ENCODE peak calls at places on chromosomes 3 and 15, in ten cellular contexts. O is neuronal stem cell, S is mesendoderm, I is GM23248, N is A549, H is HCT116, A is GM23338, L is mammary epithelial cell, K is neural progenitor cell, P is trophoblast cell. J is an unnamed sample.

GRCh38 chr3:14403636-14404395 is 1.4 kb downstream of the SLC6A6 start:
- DNase-seq in L (no peak), S (no peak), H (no peak), A (no peak), K (peak; percentile 36), P (no peak), I (peak; percentile 46), O (no peak), N (peak; percentile 28), J (no peak)

GRCh38 chr3:196792771-196793170 is 53.1 kb downstream of the PAK2 start:
- DNase-seq in O (no peak), P (peak; percentile 59), I (peak; percentile 35), N (peak; percentile 16), K (no peak), S (peak; percentile 75), H (no peak), L (peak; percentile 20), A (no peak), J (no peak)

GRCh38 chr3:169497567-169498257 is 165.8 kb downstream of the MECOM start:
- DNase-seq in P (peak; percentile 56), K (no peak), O (no peak), N (no peak), S (no peak), A (no peak), I (no peak), L (peak; percentile 72), H (no peak), J (no peak)

GRCh38 chr15:87477759-87478687 is 778.5 kb downstream of the NTRK3 start:
- DNase-seq in H (no peak), I (peak; percentile 74), S (peak; percentile 89), P (peak; percentile 19), A (peak; percentile 37), O (peak; percentile 4), N (peak; percentile 66), K (peak; percentile 15), L (peak; percentile 85), J (peak; percentile 15)

GRCh38 chr3:86988235-86988634 is 2.7 kb downstream of the VGLL3 start:
- DNase-seq in H (no peak), N (peak; percentile 48), O (no peak), K (no peak), I (peak; percentile 82), S (no peak), P (peak; percentile 64), A (no peak), L (peak; percentile 77), J (no peak)

GRCh38 chr3:62255758-62256157 is 117.6 kb downstream of the FEZF2 start:
- DNase-seq in H (no peak), K (no peak), L (no peak), S (no peak), P (no peak), O (no peak), A (no peak), N (no peak), I (no peak), J (no peak)

GRCh38 chr3:22115581-22115980 is 364.6 kb upstream of the ZNF385D start:
- DNase-seq in A (no peak), P (peak; percentile 34), H (no peak), K (no peak), O (no peak), N (no peak), S (no peak), I (peak; percentile 5), L (peak; percentile 32), J (no peak)

GRCh38 chr15:42772126-42772525 is 35.2 kb upstream of the CDAN1 start:
- DNase-seq in A (no peak), S (no peak), L (no peak), I (no peak), P (no peak), N (no peak), H (no peak), K (no peak), O (no peak), J (no peak)

GRCh38 chr3:64685331-64685799 is 2.4 kb downstream of the ADAMTS9 start:
- DNase-seq in A (no peak), I (peak; percentile 65), O (no peak), N (no peak), K (no peak), L (peak; percentile 39), S (no peak), P (no peak), H (no peak), J (no peak)

GRCh38 chr3:64685800-64686445 is 1.9 kb downstream of the ADAMTS9 start:
- DNase-seq in K (peak; percentile 95), I (peak; percentile 91), H (peak; percentile 35), S (peak; percentile 94), O (peak; percentile 94), P (peak; percentile 17), L (peak; percentile 95), A (peak; percentile 92), N (peak; percentile 57), J (peak; percentile 44)

GRCh38 chr3:64687381-64687780 is 419 bp downstream of the ADAMTS9 start:
- DNase-seq in N (no peak), I (no peak), K (no peak), A (no peak), S (no peak), L (peak; percentile 28), O (no peak), P (no peak), H (no peak), J (no peak)

GRCh38 chr3:64686446-64686908 is 1.3 kb downstream of the ADAMTS9 start:
- DNase-seq in O (peak; percentile 63), K (peak; percentile 75), P (peak; percentile 15), L (peak; percentile 66), S (peak; percentile 77), A (peak; percentile 66), H (no peak), N (peak; percentile 35), I (peak; percentile 88), J (no peak)

GRCh38 chr3:64687781-64688515 is at the start of gene ADAMTS9:
- DNase-seq in O (peak; percentile 78), H (no peak), N (peak; percentile 35), A (peak; percentile 78), K (peak; percentile 92), I (peak; percentile 84), P (peak; percentile 15), S (peak; percentile 90), L (peak; percentile 71), J (no peak)
- H3K4me2 ChIP-seq in O (peak within 1 kb of the TSS; percentile 83), H (peak within 1 kb of the TSS; percentile 93), N (peak within 1 kb of the TSS; percentile 80), A (peak within 1 kb of the TSS; percentile 99), K (peak within 1 kb of the TSS; percentile 97), I (peak within 1 kb of the TSS; percentile 93), P (peak within 1 kb of the TSS; percentile 94), S (peak within 1 kb of the TSS; percentile 88), L (peak within 1 kb of the TSS; percentile 99), J (peak within 1 kb of the TSS; percentile 97)

GRCh38 chr15:31178705-31179104 is 77.2 kb upstream of the TRPM1 start:
- DNase-seq in P (no peak), A (no peak), H (no peak), L (no peak), O (no peak), K (no peak), N (no peak), S (no peak), I (no peak), J (no peak)

GRCh38 chr15:31172606-31173005 is 71.1 kb upstream of the TRPM1 start:
- DNase-seq in K (no peak), P (no peak), A (no peak), N (no peak), H (no peak), L (no peak), O (no peak), I (no peak), S (no peak), J (no peak)

GRCh38 chr15:31173790-31174450 is 72.4 kb upstream of the TRPM1 start:
- DNase-seq in I (no peak), O (no peak), K (no peak), P (no peak), H (no peak), S (no peak), A (no peak), L (no peak), N (no peak), J (no peak)

GRCh38 chr15:31177936-31178335 is 76.4 kb upstream of the TRPM1 start:
- DNase-seq in I (no peak), A (no peak), O (no peak), N (no peak), H (no peak), P (no peak), L (no peak), K (no peak), S (peak; percentile 58), J (no peak)

GRCh38 chr15:31175484-31175883 is 74.0 kb upstream of the TRPM1 start:
- DNase-seq in S (no peak), L (no peak), H (no peak), A (no peak), P (no peak), K (no peak), N (no peak), O (no peak), I (no peak), J (no peak)
- H3K4me2 ChIP-seq in S (no peak overlapping the region), L (no peak overlapping the region), H (no peak overlapping the region), A (no peak overlapping the region), P (no peak overlapping the region), K (no peak overlapping the region), N (no peak overlapping the region), O (no peak overlapping the region), I (no peak overlapping the region), J (no peak overlapping the region)

GRCh38 chr3:104519468-104519867 is 847.2 kb upstream of the ALCAM start:
- DNase-seq in K (no peak), H (no peak), S (peak; percentile 14), L (no peak), A (peak; percentile 74), N (no peak), I (no peak), O (no peak), P (no peak), J (no peak)
- H3K4me2 ChIP-seq in K (no peak overlapping the region), H (no peak overlapping the region), S (no peak overlapping the region), L (no peak overlapping the region), A (peak overlapping the region; percentile 54), N (no peak overlapping the region), I (no peak overlapping the region), O (no peak overlapping the region), P (no peak overlapping the region), J (no peak overlapping the region)

GRCh38 chr3:171873561-171873960 is 30.4 kb downstream of the TMEM212 start:
- DNase-seq in S (no peak), H (no peak), K (no peak), I (peak; percentile 78), P (peak; percentile 50), O (no peak), L (no peak), N (peak; percentile 81), A (no peak), J (no peak)

GRCh38 chr3:171874879-171875278 is 31.7 kb downstream of the TMEM212 start:
- DNase-seq in A (no peak), P (peak; percentile 90), N (peak; percentile 22), H (no peak), O (no peak), I (peak; percentile 39), S (no peak), K (no peak), L (no peak), J (no peak)

GRCh38 chr3:171876651-171877272 is 33.6 kb downstream of the TMEM212 start:
- DNase-seq in S (no peak), A (no peak), K (no peak), N (peak; percentile 20), H (no peak), I (peak; percentile 92), O (no peak), L (peak; percentile 94), P (peak; percentile 82), J (peak; percentile 77)

GRCh38 chr3:171874251-171874679 is 31.1 kb downstream of the TMEM212 start:
- DNase-seq in L (peak; percentile 67), N (peak; percentile 64), K (no peak), S (peak; percentile 78), O (no peak), A (peak; percentile 47), H (no peak), I (peak; percentile 91), P (peak; percentile 75), J (no peak)

DNA sequence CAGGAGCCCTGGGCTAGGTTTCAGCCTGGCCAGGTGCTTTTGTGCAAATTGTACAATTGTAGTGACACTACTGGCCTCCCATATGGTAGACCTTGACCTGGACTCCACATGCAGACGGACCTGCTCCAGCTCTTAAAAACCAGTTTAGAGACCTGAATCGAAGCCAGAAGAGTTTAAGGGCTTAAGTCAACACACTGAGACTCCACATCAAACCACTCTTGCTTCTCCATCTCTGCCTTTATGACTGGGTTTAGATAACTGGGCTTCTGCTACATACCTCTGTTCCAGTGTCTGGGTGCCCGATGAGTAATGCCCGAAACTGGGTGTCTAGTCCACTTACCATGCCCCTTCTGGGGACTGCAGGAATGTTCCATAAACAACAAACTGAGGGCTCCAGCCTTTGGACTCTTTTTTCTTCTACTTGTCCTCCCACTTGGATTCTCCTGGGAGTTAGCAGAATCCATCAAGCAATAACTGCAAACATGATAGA is 32.8 kb downstream of the TMEM212 start:
- DNase-seq in O (no peak), P (peak; percentile 6), N (peak; percentile 51), L (peak; percentile 60), I (peak; percentile 50), A (no peak), K (no peak), H (no peak), S (no peak), J (no peak)
- H3K4me2 ChIP-seq in O (no peak overlapping the region), P (no peak overlapping the region), N (peak overlapping the region; percentile 75), L (peak overlapping the region; percentile 1), I (peak overlapping the region; percentile 41), A (no peak overlapping the region), K (no peak overlapping the region), H (no peak overlapping the region), S (no peak overlapping the region), J (peak overlapping the region; percentile 67)

J was measured in keratinocyte.